ENCODE peak calls at places on chromosomes 1 and 21, in four cellular contexts. U, E, N and K are unnamed samples.
A peak's percentile ranks its signal among the peaks of the same experiment; 100 is the strongest.

GRCh38 chr1:94926365-94926914 is 470 bp downstream of the CNN3 start:
- DNase-seq in U (peak; percentile 47), E (peak; percentile 30), N (no peak), K (no peak)

GRCh38 chr1:8202182-8202905 is 115.6 kb upstream of the SLC45A1 start:
- DNase-seq in U (peak; percentile 78), E (peak; percentile 57), N (no peak), K (peak; percentile 44)

GRCh38 chr21:27372381-27372780 is 405.5 kb upstream of the ADAMTS5 start:
- DNase-seq in U (no peak), E (no peak), N (no peak), K (no peak)

GRCh38 chr1:113041569-113042335 is 31.2 kb upstream of the LRIG2 start:
- DNase-seq in U (no peak), E (peak; percentile 3), N (no peak), K (no peak)

GRCh38 chr21:16308269-16308668 is 578.5 kb downstream of the USP25 start:
- DNase-seq in U (no peak), E (peak; percentile 3), N (no peak), K (no peak)

GRCh38 chr1:231512147-231512698 is 16.2 kb upstream of the TSNAX start:
- DNase-seq in U (peak; percentile 19), E (peak; percentile 83), N (no peak), K (no peak)

GRCh38 chr1:226063362-226064167 is 1.0 kb downstream of the H3-3A start:
- DNase-seq in U (peak; percentile 15), E (peak; percentile 26), N (no peak), K (no peak)

GRCh38 chr1:226529891-226530290 is 18.7 kb upstream of the STUM start:
- DNase-seq in U (no peak), E (no peak), N (no peak), K (no peak)

GRCh38 chr1:1881727-1882126 is 9.2 kb downstream of the GNB1 start:
- DNase-seq in U (no peak), E (no peak), N (no peak), K (no peak)

GRCh38 chr1:151838491-151839412 is 868 bp downstream of the C2CD4D start:
- DNase-seq in U (no peak), E (no peak), N (no peak), K (no peak)

GRCh38 chr1:243595527-243596206 is 254.4 kb downstream of the AKT3 start:
- DNase-seq in U (no peak), E (peak; percentile 58), N (no peak), K (no peak)

GRCh38 chr1:85330711-85331290 is 54.4 kb upstream of the BCL10 start:
- DNase-seq in U (no peak), E (peak; percentile 95), N (no peak), K (peak; percentile 91)

GRCh38 chr1:195731385-195731784 is 876.9 kb downstream of the KCNT2 start:
- DNase-seq in U (no peak), E (no peak), N (no peak), K (no peak)

GRCh38 chr1:54323324-54323739 is 82.9 kb downstream of the SSBP3 start:
- DNase-seq in U (no peak), E (no peak), N (no peak), K (no peak)

GRCh38 chr21:31874817-31875216 is 2.0 kb downstream of the HUNK start:
- DNase-seq in U (no peak), E (no peak), N (no peak), K (no peak)

GRCh38 chr1:119336738-119337315 is 31.8 kb upstream of the HAO2 start:
- DNase-seq in U (no peak), E (no peak), N (no peak), K (no peak)

GRCh38 chr1:38608202-38608864 is 251.2 kb downstream of the RRAGC start:
- DNase-seq in U (no peak), E (no peak), N (peak; percentile 92), K (no peak)

GRCh38 chr1:231584117-231584516 is 42.5 kb upstream of the DISC1 start:
- DNase-seq in U (peak; percentile 67), E (peak; percentile 77), N (no peak), K (no peak)

GRCh38 chr1:18256318-18257235 is 149.0 kb downstream of the IGSF21 start:
- DNase-seq in U (peak; percentile 15), E (no peak), N (no peak), K (no peak)

GRCh38 chr1:145878724-145879123 is 6.9 kb downstream of the ANKRD35 start:
- DNase-seq in U (no peak), E (peak; percentile 30), N (no peak), K (no peak)

GRCh38 chr1:3614755-3615742 is 3.7 kb upstream of the MEGF6 start:
- DNase-seq in U (peak; percentile 38), E (no peak), N (no peak), K (no peak)

GRCh38 chr21:42609806-42610205 is 43.6 kb upstream of the PDE9A start:
- DNase-seq in U (no peak), E (no peak), N (no peak), K (no peak)

GRCh38 chr1:41843378-41843777 is 75.3 kb downstream of the HIVEP3 start:
- DNase-seq in U (no peak), E (peak; percentile 49), N (no peak), K (no peak)

GRCh38 chr1:109996476-109996875 is 11.9 kb downstream of the AHCYL1 start:
- DNase-seq in U (no peak), E (peak; percentile 86), N (no peak), K (no peak)

GRCh38 chr1:29133861-29134694 is 10.4 kb upstream of the TMEM200B start:
- DNase-seq in U (no peak), E (no peak), N (no peak), K (no peak)

GRCh38 chr1:5989286-5989605 is 3.0 kb downstream of the NPHP4 start:
- DNase-seq in U (no peak), E (no peak), N (no peak), K (no peak)

GRCh38 chr1:202848191-202848542 is 37.4 kb downstream of the PCAT6 start:
- DNase-seq in U (no peak), E (no peak), N (no peak), K (no peak)

GRCh38 chr1:90768826-90769225 is 51.7 kb upstream of the BARHL2 start:
- DNase-seq in U (no peak), E (no peak), N (no peak), K (no peak)

GRCh38 chr1:213947200-213947775 is 40.5 kb upstream of the PROX1 start:
- DNase-seq in U (no peak), E (no peak), N (no peak), K (no peak)

GRCh38 chr1:47911892-47912291 is 85.3 kb downstream of the TRABD2B start:
- DNase-seq in U (no peak), E (no peak), N (no peak), K (no peak)

GRCh38 chr1:8059161-8059622 is 33.1 kb upstream of the ERRFI1 start:
- DNase-seq in U (no peak), E (no peak), N (no peak), K (peak; percentile 75)

GRCh38 chr1:204684551-204685235 is 845 bp downstream of the LRRN2 start:
- DNase-seq in U (peak; percentile 55), E (no peak), N (no peak), K (no peak)

GRCh38 chr1:197918815-197919522 is 1.8 kb downstream of the LHX9 start:
- DNase-seq in U (no peak), E (no peak), N (no peak), K (no peak)

GRCh38 chr1:150516050-150516591 is 569 bp downstream of the FALEC start:
- DNase-seq in U (no peak), E (no peak), N (no peak), K (no peak)
- TF ChIP-seq CTCF in U (no peak), E (no peak), N (no peak), K (no peak)

DNA sequence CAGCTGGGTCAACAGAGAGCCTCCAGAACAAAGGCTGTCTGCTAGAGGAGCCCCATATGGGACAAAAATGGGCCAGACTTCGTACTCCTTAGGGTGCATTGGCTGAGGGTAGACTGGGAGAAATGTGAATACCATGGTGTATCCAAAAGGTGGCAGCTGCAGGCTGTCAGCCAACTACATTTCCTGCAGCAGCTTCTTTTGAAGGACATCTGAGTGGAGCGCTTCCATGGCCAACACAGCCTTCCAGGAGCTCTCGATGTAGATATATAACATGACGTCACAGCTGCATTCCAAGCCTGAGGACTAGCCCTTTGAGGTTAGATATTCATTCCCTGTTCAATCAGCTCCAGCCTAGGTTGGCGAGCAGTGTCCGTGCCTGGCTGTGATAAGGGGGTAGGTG is 107.7 kb downstream of the MAB21L3 start:
- DNase-seq in U (no peak), E (no peak), N (no peak), K (no peak)
- TF ChIP-seq CTCF in U (no peak), E (no peak), N (no peak), K (no peak)

GRCh38 chr1:30348147-30348546 is 375.2 kb downstream of the MATN1 start:
- DNase-seq in U (no peak), E (no peak), N (no peak), K (no peak)
- TF ChIP-seq CTCF in U (no peak), E (no peak), N (no peak), K (no peak)

GRCh38 chr1:160821627-160822026 is 25.7 kb downstream of the LY9 start:
- DNase-seq in U (no peak), E (no peak), N (peak; percentile 24), K (no peak)
- TF ChIP-seq CTCF in U (no peak), E (peak; percentile 51), N (no peak), K (no peak)

GRCh38 chr1:40820251-40820797 is 36.7 kb downstream of the KCNQ4 start:
- DNase-seq in U (no peak), E (no peak), N (no peak), K (no peak)
- TF ChIP-seq CTCF in U (no peak), E (no peak), N (no peak), K (no peak)